ENCODE peak calls at places on chromosomes 5 and 9, in four cellular contexts. W, C, Z and O are unnamed samples.

GRCh38 chr5:81068063-81068462 is 107.9 kb downstream of the RASGRF2 start:
- DNase-seq in W (no peak), C (no peak), Z (no peak), O (no peak)

GRCh38 chr9:89878687-89879086 is 273.9 kb downstream of the GADD45G start:
- DNase-seq in W (no peak), C (peak), Z (no peak), O (no peak)

GRCh38 chr5:141960018-141960417 is 2.0 kb upstream of the PCDH12 start:
- DNase-seq in W (peak), C (no peak), Z (no peak), O (no peak)

GRCh38 chr5:60323596-60323995 is 376.4 kb downstream of the DEPDC1B start:
- DNase-seq in W (peak), C (no peak), Z (no peak), O (no peak)

GRCh38 chr9:112494153-112494552 is 7.5 kb downstream of the KIAA1958 start:
- DNase-seq in W (no peak), C (no peak), Z (no peak), O (no peak)

GRCh38 chr5:148820778-148821395 is 5.5 kb upstream of the ADRB2 start:
- DNase-seq in W (peak), C (no peak), Z (peak), O (no peak)

GRCh38 chr5:60700347-60700815 is 415 bp upstream of the DEPDC1B start:
- DNase-seq in W (no peak), C (no peak), Z (no peak), O (no peak)

GRCh38 chr5:178293400-178293799 is 60.8 kb upstream of the PHYKPL start:
- DNase-seq in W (no peak), C (peak), Z (no peak), O (no peak)

GRCh38 chr5:40577718-40578117 is 102.0 kb upstream of the PTGER4 start:
- DNase-seq in W (no peak), C (no peak), Z (no peak), O (no peak)

GRCh38 chr9:113853333-113853732 is 22.8 kb upstream of the ZNF618 start:
- DNase-seq in W (peak), C (no peak), Z (no peak), O (no peak)

GRCh38 chr9:81687521-81688261 is 1.7 kb downstream of the TLE1 start:
- DNase-seq in W (peak), C (peak), Z (no peak), O (no peak)
- H3K4me3 ChIP-seq in W (peak), C (peak), Z (peak), O (peak)

GRCh38 chr5:136193396-136193935 is 504 bp upstream of the SMIM32 start:
- DNase-seq in W (no peak), C (no peak), Z (no peak), O (no peak)

GRCh38 chr5:136192526-136193395 is at the start of gene SMIM32:
- DNase-seq in W (peak), C (peak), Z (no peak), O (no peak)

GRCh38 chr5:136192015-136192525 is 892 bp downstream of the SMIM32 start:
- DNase-seq in W (peak), C (no peak), Z (no peak), O (no peak)

GRCh38 chr5:136190904-136191303 is 2.1 kb downstream of the SMIM32 start:
- DNase-seq in W (no peak), C (no peak), Z (no peak), O (no peak)

DNA sequence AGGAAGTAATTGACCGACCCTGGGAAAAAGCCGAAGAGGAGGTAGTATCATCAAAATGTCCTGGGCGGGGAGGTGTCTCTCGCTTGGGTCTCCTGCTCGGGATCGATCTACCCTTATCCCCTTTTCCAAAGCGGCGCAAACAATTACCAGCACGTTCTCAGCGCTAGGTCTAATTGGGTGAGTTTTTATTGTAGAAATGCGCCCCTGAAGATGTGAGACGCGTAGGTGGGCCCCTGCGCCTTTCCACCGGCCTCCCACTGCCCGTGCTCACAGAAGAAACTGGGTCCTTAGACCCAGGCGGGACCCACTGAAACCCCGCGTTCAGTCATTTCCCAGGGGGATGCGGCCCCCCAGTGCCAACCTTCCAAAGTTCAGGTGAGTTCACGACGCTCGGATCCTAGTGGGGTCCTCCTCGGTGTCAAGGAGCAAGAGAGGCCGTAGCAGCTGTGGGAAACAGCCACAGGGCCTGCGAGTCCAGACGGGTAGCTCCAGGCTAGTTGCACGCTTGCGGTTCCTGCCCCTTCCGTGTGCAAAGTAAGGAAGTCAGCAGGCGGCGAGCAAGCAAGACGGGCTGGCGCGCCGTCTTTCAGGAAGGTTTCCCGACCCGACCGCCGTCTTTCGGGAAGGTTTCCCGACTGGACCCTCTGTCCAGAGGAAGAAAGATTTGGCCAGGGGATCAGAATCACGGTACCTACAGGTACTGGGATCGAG is 1.5 kb downstream of the SMIM32 start:
- DNase-seq in W (peak), C (no peak), Z (no peak), O (no peak)
- H3K4me3 ChIP-seq in W (peak), C (peak), Z (no peak), O (peak)

DNA sequence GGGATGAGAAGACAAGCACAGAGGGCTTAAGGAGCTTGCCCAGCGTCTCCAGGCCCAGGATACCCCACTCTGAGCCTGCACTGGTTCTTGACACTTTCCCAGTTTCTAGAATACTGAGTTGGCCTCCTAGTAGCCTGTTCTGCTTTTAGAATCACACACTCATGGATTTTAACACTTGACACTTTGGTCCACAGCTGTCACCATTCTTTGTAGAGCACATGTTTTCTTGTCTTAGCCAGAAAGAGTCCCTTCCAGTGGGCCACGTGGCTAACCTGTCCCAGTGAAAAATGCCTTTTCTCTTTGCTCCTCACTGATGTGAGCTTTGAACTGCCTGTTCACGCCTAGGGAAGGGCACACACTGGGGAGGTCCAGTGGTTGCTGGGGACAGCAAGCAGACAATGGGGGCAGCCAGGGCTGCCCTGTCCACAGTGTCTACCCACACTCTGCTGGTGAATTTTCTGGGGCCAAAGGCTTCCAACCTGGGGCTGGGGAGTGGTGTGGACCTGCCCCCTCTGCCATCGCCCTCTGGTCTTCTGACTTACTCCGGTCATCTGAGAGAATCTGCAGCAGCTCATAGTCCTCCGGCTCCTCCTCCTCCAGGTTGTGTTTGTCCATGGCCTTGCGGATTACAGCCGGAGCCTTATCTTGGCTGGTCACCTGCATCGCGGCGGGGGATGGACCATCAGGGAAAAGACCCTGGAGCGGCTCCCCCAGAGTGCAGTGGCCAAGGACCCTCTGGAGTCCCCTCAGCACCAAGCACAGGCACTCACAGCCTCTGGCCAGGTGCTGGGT is 21.1 kb downstream of the RALGDS start:
- DNase-seq in W (no peak), C (no peak), Z (no peak), O (no peak)
- H3K4me3 ChIP-seq in W (no peak), C (no peak), Z (no peak), O (no peak)

GRCh38 chr5:172113036-172113435 is 75.0 kb downstream of the STK10 start:
- DNase-seq in W (no peak), C (no peak), Z (no peak), O (no peak)
- H3K4me3 ChIP-seq in W (no peak), C (no peak), Z (no peak), O (no peak)

DNA sequence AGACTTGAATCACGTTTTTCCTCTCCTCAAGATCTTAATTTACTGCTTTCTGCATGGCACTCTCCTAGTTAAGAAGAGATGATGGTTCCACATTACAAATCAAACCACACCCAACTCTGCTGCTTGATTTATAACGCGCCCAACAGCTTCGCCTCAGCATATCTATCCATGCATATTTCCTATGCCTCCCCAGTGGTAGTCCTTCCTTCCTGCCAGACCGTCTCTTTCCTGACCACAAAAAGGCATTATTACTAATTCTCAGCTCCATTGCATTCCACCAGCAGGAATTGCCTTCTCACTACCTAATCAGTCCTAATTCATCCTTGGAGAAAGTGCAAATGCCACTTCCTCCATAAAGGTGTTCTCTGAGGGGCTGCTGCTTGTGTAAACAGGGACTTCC is 95.0 kb upstream of the CAST start:
- DNase-seq in W (no peak), C (no peak), Z (no peak), O (no peak)
- H3K4me3 ChIP-seq in W (no peak), C (no peak), Z (no peak), O (no peak)

GRCh38 chr5:76545184-76545583 is 78.0 kb downstream of the F2RL2 start:
- DNase-seq in W (no peak), C (no peak), Z (no peak), O (no peak)

GRCh38 chr5:76546497-76547102 is 76.6 kb downstream of the F2RL2 start:
- DNase-seq in W (no peak), C (no peak), Z (no peak), O (no peak)

GRCh38 chr5:76542887-76543690 is 80.1 kb downstream of the F2RL2 start:
- DNase-seq in W (no peak), C (no peak), Z (no peak), O (no peak)

GRCh38 chr5:76542236-76542635 is 81.0 kb downstream of the F2RL2 start:
- DNase-seq in W (no peak), C (no peak), Z (no peak), O (no peak)

DNA sequence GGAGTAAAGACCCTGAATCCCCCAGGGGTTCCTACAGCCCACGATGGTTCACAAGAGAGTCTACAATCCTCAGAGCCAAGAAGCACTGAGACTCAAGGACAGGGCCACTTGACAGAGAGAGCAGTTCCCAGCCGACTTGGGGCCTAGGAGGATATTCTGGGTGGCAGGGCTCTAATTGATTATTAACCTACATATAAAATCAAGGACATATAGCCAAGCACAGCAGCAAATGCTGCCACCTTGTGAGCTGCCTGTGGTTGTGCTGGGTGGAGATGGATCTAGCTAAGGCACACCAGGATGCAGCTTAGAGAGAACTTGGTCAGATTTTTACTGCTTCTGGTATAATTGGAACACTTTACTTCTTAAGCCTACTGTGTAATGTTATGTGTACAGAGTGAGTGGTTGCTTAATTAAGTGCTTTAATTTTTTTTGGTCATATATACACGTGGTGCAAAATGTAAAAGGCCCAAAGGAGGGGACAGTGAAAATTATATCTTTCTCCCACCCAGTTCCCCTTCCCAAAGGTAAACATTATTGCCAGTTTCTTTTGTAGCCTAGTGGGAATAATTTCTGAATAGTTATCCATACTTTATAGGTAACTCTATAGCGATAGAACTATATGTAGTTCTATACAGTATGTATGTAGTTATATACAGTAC is 78.8 kb downstream of the F2RL2 start:
- DNase-seq in W (peak), C (no peak), Z (no peak), O (no peak)
- H3K4me3 ChIP-seq in W (no peak), C (no peak), Z (no peak), O (no peak)

DNA sequence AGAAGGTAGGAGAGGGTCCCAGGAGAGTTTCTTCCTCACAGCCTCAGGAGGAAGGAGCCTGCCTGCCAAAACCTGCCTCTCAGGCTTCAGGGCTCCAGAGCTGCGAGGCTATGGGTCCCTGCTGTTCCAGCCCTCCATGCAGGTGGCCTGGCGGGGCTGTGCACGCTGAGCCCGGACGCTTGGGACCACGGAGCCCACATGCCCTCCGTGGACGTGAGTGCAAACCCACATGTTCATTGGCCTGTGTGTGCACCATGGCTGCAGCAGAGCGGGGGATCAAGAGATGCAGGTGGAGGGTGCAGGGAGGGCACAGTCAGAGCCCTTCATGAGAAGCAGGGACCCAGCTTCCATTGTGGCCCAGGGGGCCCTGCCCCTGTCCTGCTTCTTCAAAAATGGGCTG is 287.3 kb downstream of the IRX2 start:
- DNase-seq in W (no peak), C (no peak), Z (no peak), O (no peak)
- H3K4me3 ChIP-seq in W (no peak), C (no peak), Z (no peak), O (no peak)

GRCh38 chr5:56587381-56588124 is 227.8 kb upstream of the MAP3K1 start:
- DNase-seq in W (no peak), C (no peak), Z (no peak), O (no peak)

GRCh38 chr5:56588125-56588516 is 227.2 kb upstream of the MAP3K1 start:
- DNase-seq in W (no peak), C (no peak), Z (no peak), O (no peak)

GRCh38 chr5:56588636-56589485 is 226.5 kb upstream of the MAP3K1 start:
- DNase-seq in W (peak), C (peak), Z (no peak), O (no peak)

GRCh38 chr5:56585466-56585865 is 229.9 kb upstream of the MAP3K1 start:
- DNase-seq in W (no peak), C (no peak), Z (no peak), O (no peak)

DNA sequence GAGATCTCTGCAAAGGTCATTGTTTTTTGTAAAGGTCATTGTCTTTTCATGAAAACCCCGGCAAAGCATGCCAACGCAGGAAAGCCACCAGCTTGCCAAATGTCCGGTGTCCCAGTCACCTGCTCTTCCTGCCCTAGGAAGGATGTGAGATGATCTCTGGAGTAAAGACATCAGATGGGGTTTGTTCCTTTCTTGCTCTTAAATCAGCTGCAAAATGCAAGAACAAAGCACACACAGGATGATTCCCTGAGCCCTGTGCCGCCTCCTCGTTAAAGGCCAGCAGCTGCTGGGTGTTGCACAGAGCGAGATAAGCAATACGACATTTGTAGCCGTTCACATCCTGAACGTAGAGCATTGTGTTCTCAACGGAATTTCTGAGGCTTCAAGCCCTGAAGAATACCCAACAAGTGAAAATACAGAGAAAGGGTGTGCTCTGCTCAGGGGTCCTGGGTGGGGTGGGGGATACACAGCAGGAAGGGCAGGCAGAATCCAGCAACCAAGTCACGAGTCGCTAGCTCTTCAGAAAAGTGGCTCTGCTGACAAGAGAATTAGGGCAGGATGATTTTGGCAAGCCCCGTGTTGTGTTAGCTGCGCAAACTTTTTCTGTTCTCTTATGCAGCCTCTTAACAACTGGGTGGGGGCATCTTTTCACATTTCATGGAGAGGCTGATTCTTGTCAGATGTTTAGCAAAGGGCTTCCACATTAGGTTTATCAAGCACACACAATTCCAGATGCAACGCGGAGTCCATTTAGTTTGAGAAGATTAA is 229.2 kb upstream of the MAP3K1 start:
- DNase-seq in W (peak), C (peak), Z (no peak), O (no peak)
- H3K4me3 ChIP-seq in W (no peak), C (peak), Z (no peak), O (no peak)

GRCh38 chr5:154478752-154479159 is 729 bp upstream of the HAND1 start:
- DNase-seq in W (peak), C (peak), Z (no peak), O (no peak)

GRCh38 chr5:154478224-154478565 is at the start of gene HAND1:
- DNase-seq in W (peak), C (peak), Z (no peak), O (no peak)

GRCh38 chr5:154476343-154477213 is 1.4 kb downstream of the HAND1 start:
- DNase-seq in W (peak), C (no peak), Z (no peak), O (no peak)

GRCh38 chr5:154479160-154479943 is 1.3 kb upstream of the HAND1 start:
- DNase-seq in W (peak), C (peak), Z (no peak), O (no peak)

DNA sequence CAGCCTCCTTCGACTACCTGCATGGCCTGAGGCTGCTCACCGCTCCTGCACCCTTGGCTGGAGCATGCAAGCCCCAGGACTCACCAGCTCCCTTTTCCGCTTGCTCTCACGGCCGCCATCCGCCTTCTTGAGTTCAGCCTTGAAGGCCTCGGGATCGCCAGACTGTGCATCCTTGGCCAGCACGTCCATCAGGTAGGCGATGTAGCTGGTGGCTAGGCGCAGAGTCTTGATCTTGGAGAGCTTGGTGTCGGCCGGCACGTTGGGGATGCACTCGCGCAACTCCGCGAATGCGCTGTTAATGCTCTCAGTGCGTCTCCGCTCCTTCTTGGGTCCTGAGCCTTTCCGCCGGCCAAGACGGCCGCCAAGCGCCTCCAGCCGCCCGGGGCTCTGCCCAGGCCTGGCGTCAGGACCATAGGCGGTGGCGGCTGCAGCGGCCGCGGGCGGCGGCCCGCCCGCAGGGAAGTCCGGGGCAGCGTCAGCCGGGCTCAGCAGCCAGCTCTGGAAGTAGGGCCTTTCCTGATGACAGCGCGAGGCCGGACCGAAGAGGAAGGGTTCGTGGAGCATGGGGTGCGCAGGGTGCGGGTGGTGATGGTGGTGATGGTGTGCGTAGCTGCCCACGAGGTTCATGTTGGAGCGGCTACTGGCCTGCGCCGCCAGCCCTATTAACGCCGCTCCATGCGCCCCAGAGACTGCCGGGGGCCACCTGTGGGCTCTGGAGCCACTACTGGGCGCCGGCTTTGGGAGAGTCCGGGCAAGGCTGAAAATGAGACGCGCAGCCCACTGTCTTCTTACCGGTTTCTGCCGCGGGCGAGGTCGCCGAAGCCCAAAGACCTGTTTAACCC is 424 bp downstream of the HAND1 start:
- DNase-seq in W (peak), C (peak), Z (no peak), O (no peak)
- H3K4me3 ChIP-seq in W (peak), C (peak), Z (peak), O (no peak)

GRCh38 chr9:125749951-125750655 is 2.9 kb downstream of the PBX3 start:
- DNase-seq in W (no peak), C (no peak), Z (no peak), O (no peak)
- H3K4me3 ChIP-seq in W (peak), C (no peak), Z (peak), O (no peak)